ENCODE peak calls at places on chromosomes 2 and 18, in six cellular contexts. B, M, O, H, S and Q are unnamed samples. For H3K4me1, the result is how much of the 10 kb centered on the place peaks cover.

GRCh38 chr2:118881490-118882129 is 34.2 kb upstream of the EN1 start:
- DNase-seq in S (peak), O (peak), M (peak), H (peak), B (peak), Q (peak)

GRCh38 chr18:4024702-4025101 is 430.4 kb downstream of the DLGAP1 start:
- DNase-seq in H (no peak), B (no peak), O (no peak), M (no peak), S (no peak), Q (no peak)

GRCh38 chr2:37554157-37554515 is 117.3 kb downstream of the CDC42EP3 start:
- DNase-seq in S (no peak), B (no peak), O (no peak), H (no peak), M (no peak), Q (no peak)

GRCh38 chr2:176643711-176644110 is 374.5 kb downstream of the MTX2 start:
- DNase-seq in S (no peak), H (no peak), B (peak), M (no peak), O (no peak), Q (no peak)

GRCh38 chr2:214543386-214543955 is 132.6 kb downstream of the VWC2L start:
- DNase-seq in H (no peak), S (peak), O (no peak), B (no peak), M (no peak), Q (peak)

GRCh38 chr2:26438526-26438925 is 36.8 kb downstream of the DRC1 start:
- DNase-seq in M (no peak), H (no peak), S (no peak), O (no peak), B (no peak), Q (no peak)

GRCh38 chr2:127105656-127106456 is 1.1 kb downstream of the BIN1 start:
- DNase-seq in S (no peak), H (no peak), M (no peak), O (peak), B (no peak), Q (no peak)

GRCh38 chr2:134897932-134898331 is 20.7 kb upstream of the CCNT2 start:
- DNase-seq in H (peak), O (no peak), M (no peak), B (no peak), S (no peak), Q (no peak)

GRCh38 chr2:1584691-1585485 is 159.4 kb downstream of the PXDN start:
- DNase-seq in S (peak), B (no peak), M (no peak), H (no peak), O (no peak), Q (no peak)

GRCh38 chr2:100142393-100142792 is at the start of gene AFF3:
- DNase-seq in M (no peak), B (peak), H (no peak), S (no peak), O (no peak), Q (no peak)

GRCh38 chr2:27071990-27072830 is 756 bp upstream of the OST4 start:
- DNase-seq in B (peak), O (peak), H (no peak), M (no peak), S (no peak), Q (no peak)

GRCh38 chr2:25251461-25252273 is 83.3 kb upstream of the POMC start:
- DNase-seq in O (peak), M (peak), H (no peak), S (no peak), B (peak), Q (no peak)

GRCh38 chr2:181738074-181738473 is 57.8 kb upstream of the NEUROD1 start:
- DNase-seq in M (no peak), H (no peak), S (no peak), O (no peak), B (no peak), Q (no peak)

GRCh38 chr2:99488999-99489757 is 639 bp downstream of the REV1 start:
- DNase-seq in S (no peak), H (no peak), O (peak), M (peak), B (peak), Q (no peak)

GRCh38 chr2:170224692-170225091 is 46.7 kb downstream of the MYO3B start:
- DNase-seq in B (no peak), H (no peak), M (no peak), S (no peak), O (peak), Q (no peak)

GRCh38 chr2:170218931-170219330 is 41.0 kb downstream of the MYO3B start:
- DNase-seq in O (no peak), B (no peak), H (no peak), M (no peak), S (no peak), Q (no peak)

GRCh38 chr2:170221317-170222288 is 43.7 kb downstream of the MYO3B start:
- DNase-seq in B (no peak), H (no peak), O (no peak), S (no peak), M (no peak), Q (peak)

GRCh38 chr2:170222842-170223241 is 44.9 kb downstream of the MYO3B start:
- DNase-seq in M (no peak), B (no peak), S (no peak), H (no peak), O (no peak), Q (no peak)

GRCh38 chr2:170222298-170222697 is 44.4 kb downstream of the MYO3B start:
- DNase-seq in H (no peak), S (no peak), B (no peak), O (peak), M (no peak), Q (peak)
- H3K27ac ChIP-seq in H (peak), S (no peak), B (no peak), O (peak), M (no peak), Q (no peak)

GRCh38 chr2:65366595-65367125 is 65.7 kb downstream of the SPRED2 start:
- DNase-seq in M (peak), S (peak), B (no peak), H (peak), O (peak), Q (peak)
- H3K4me1 ChIP-seq in M (under half), S (under half), B (under half), H (half or more), O (half or more), Q (under half)

DNA sequence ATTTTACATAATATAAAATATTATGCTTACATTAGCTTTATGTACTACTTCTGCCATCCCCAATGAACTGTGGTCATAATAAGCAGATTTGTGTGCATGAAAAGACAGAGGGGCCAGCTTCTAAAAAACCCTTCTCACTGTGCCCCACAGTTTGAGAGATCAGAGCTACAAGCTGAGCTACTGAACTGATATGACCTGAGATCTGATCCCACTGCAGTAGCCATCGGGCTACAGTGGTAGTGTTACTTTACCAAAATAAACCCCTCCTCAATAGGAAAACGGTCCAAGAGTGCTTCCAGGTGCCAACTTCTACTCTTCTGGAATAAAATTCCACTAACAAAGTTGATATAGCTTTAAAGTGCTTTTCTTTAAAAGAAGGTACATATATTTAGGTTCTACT is 43.1 kb downstream of the IKZF2 start:
- DNase-seq in O (no peak), M (no peak), S (no peak), H (no peak), B (no peak), Q (no peak)
- TF ChIP-seq CTCF in O (no peak), M (no peak), S (no peak), H (no peak), B (no peak), Q (no peak)

DNA sequence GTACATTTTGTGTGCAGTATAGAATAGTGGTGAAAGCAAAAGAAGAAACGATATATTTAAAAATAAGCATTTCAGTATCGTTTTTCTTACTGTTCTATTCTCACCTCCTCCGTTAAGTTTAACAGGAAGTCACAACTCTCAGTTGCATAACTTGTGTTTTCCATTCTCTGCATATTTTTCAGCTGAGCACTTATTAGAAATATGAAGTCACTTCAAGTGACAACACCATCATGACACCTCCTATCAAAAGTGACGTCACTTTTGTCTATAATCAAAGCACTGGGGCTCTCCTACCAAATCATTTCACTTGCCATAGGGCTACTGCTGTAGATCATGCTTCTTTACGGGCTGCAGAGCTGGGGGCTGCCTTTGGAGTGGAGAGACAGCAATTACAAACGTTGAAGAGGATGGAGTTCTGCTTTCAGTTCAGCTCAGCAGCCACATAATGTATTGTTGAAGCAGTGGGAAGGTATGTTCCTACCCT is 36.3 kb downstream of the STAT4 start:
- DNase-seq in H (no peak), B (no peak), M (no peak), O (no peak), S (no peak), Q (no peak)
- H3K27ac ChIP-seq in H (no peak), B (no peak), M (no peak), O (no peak), S (no peak), Q (no peak)

DNA sequence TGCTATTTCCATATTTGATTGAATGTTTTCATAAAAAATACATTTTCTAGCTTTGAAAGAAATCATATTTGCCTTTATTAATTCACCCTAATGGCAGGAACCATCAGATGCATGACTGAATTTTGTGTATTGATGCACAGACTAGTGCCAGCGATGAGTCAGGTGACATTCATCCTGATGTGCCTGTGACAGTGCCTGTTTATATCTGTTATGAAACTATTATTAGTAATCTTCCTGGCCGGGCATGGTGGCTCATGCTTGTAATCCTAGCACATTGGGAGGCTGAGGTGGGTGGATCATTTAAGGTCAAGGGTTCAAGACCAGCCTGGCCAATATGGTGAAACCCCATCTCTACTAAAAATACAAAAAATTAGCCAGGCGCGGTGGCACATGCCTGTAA is 170.0 kb downstream of the TSN start:
- DNase-seq in O (no peak), M (no peak), S (no peak), B (no peak), H (no peak), Q (no peak)
- H3K4me1 ChIP-seq in O (under half), M (under half), S (under half), B (under half), H (under half), Q (under half)

DNA sequence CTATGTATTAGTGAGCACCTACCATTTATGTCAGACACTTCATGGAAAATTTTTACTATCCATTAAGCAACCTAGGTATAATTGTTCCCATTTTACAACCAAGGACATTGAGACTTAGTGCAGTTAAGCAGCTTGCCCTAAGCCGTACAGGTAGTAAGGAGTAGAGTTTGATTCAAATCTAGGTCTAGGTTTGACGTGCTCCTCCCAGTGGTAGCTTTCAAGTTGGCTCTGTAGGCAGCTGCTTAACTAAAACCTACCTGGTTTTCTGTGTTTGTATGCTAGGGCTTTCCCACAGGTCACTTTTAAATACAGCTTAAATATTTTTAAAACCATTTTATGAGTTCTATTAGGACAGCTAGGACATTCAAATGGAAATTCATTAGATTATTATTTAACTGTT is 69.7 kb downstream of the NUP35 start:
- DNase-seq in B (no peak), O (no peak), H (no peak), M (no peak), S (no peak), Q (no peak)
- TF ChIP-seq CTCF in B (no peak), O (no peak), H (no peak), M (no peak), S (no peak), Q (peak)

DNA sequence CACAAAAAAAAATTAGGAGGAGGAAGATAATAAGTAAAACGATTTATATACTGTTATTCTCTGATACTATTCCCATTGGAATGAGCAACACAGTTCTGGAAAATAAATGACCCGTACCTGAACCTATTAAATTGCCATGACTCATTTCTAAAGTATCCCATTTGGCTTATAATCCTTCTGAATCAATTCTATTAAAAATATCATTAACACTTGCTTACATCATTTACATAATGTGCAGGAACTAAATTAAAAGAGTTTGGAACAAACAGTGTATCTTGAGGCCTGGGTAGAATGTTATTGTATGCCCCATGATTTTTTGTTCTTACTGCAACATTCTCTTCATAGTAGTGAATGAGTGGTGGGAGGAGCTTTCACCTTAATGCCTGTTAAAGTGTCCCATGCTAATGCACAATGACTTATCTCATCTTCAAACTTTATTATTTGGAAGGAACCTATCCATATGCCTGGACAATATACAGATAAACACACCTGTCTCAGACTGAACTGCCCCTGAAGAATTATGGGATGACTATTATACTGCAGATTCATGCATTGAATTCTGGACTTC is 549.9 kb upstream of the ACVR2A start:
- DNase-seq in S (peak), B (no peak), O (no peak), M (no peak), H (no peak), Q (no peak)
- H3K27ac ChIP-seq in S (no peak), B (no peak), O (no peak), M (no peak), H (peak), Q (no peak)

DNA sequence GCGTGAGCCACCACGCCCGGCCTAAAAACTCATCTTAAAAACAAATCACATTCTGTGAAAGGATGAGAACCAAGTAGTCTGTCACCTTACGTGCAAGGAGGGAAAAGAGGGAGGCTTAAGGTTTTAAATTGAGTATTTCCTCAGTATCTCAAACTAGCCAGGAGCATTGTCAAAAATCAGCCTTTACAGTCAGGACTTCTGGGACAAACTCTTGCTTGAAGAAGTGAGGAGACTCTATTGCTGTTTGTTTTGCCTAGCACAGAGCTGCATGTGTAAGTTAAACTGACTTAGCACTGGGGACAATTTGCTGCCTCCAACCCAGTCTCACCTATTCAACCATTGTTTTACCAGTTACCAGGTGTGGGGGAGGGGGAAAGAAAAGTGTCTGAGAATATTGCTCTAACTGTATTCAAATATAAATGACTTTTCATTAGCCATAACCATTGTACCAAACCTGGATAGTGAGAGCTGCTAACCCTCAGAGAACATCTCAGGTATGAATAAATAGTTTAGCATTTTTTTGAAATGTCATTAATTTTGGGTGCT is 3.6 kb downstream of the INO80D start:
- DNase-seq in M (no peak), S (no peak), B (no peak), O (no peak), H (no peak), Q (no peak)
- H3K4me1 ChIP-seq in M (under half), S (under half), B (under half), O (under half), H (under half), Q (under half)